ENCODE peak calls at places on chromosomes 6 and 20, in four cellular contexts. E is GM23338, R is brain microvascular endothelial cell, O is right lobe of liver. V is an unnamed sample.

GRCh38 chr20:42352096-42352495 is 733.9 kb upstream of the CHD6 start:
- DNase-seq in E (no peak), R (no peak), O (no peak), V (no peak)

GRCh38 chr6:157260735-157261134 is 62.6 kb downstream of the TMEM242 start:
- DNase-seq in E (no peak), R (no peak), O (no peak), V (no peak)

GRCh38 chr6:18386302-18386976 is 711 bp upstream of the RNF144B start:
- DNase-seq in E (no peak), R (no peak), O (peak; percentile 34), V (no peak)

GRCh38 chr6:4599924-4600323 is 176.3 kb upstream of the CDYL start:
- DNase-seq in E (no peak), R (peak; percentile 72), O (no peak), V (no peak)

GRCh38 chr6:14458669-14459266 is 341.2 kb downstream of the CD83 start:
- DNase-seq in E (no peak), R (peak; percentile 61), O (no peak), V (no peak)

GRCh38 chr6:135116566-135116965 is 61.9 kb upstream of the HBS1L start:
- DNase-seq in E (no peak), R (no peak), O (no peak), V (no peak)

GRCh38 chr20:7333846-7334245 is 566.4 kb downstream of the BMP2 start:
- DNase-seq in E (no peak), R (no peak), O (no peak), V (no peak)

GRCh38 chr6:154984146-154984545 is 11.0 kb upstream of the TIAM2 start:
- DNase-seq in E (no peak), R (peak; percentile 22), O (no peak), V (no peak)

GRCh38 chr6:33745558-33745957 is 1.1 kb downstream of the IP6K3 start:
- DNase-seq in E (no peak), R (no peak), O (no peak), V (no peak)

GRCh38 chr20:36855241-36855657 is 20.7 kb upstream of the TLDC2 start:
- DNase-seq in E (no peak), R (no peak), O (no peak), V (no peak)

GRCh38 chr6:168319279-168320051 is at the start of gene DACT2:
- DNase-seq in E (peak; percentile 67), R (no peak), O (no peak), V (no peak)

GRCh38 chr6:143629104-143630080 is 48.4 kb upstream of the PHACTR2 start:
- DNase-seq in E (no peak), R (no peak), O (no peak), V (no peak)

GRCh38 chr6:169409742-169410312 is 156.2 kb upstream of the THBS2 start:
- DNase-seq in E (no peak), R (no peak), O (no peak), V (no peak)

GRCh38 chr6:170210026-170210390 is 80.9 kb downstream of the DLL1 start:
- DNase-seq in E (no peak), R (no peak), O (no peak), V (no peak)

GRCh38 chr6:137160763-137161162 is 12.7 kb downstream of the IL22RA2 start:
- DNase-seq in E (no peak), R (peak; percentile 6), O (no peak), V (no peak)

GRCh38 chr20:32578840-32579239 is 6.3 kb downstream of the NOL4L start:
- DNase-seq in E (no peak), R (no peak), O (no peak), V (no peak)

GRCh38 chr20:62376112-62377063 is 9.3 kb upstream of the LAMA5 start:
- DNase-seq in E (peak; percentile 93), R (no peak), O (peak; percentile 79), V (no peak)

GRCh38 chr20:6746901-6747609 is 20.4 kb upstream of the BMP2 start:
- DNase-seq in E (peak; percentile 33), R (peak; percentile 57), O (no peak), V (no peak)

GRCh38 chr6:87654117-87654516 is 47.9 kb downstream of the AKIRIN2 start:
- DNase-seq in E (peak; percentile 14), R (no peak), O (no peak), V (no peak)

GRCh38 chr6:75081920-75082319 is 123.9 kb downstream of the COL12A1 start:
- DNase-seq in E (no peak), R (no peak), O (no peak), V (no peak)

GRCh38 chr6:101517632-101518031 is 124.1 kb downstream of the GRIK2 start:
- DNase-seq in E (no peak), R (no peak), O (no peak), V (no peak)

GRCh38 chr6:43129434-43130194 is 41.5 kb upstream of the SRF start:
- DNase-seq in E (peak; percentile 79), R (peak; percentile 27), O (peak; percentile 46), V (no peak)

GRCh38 chr20:32507998-32508774 is 76.9 kb downstream of the NOL4L start:
- DNase-seq in E (no peak), R (no peak), O (no peak), V (no peak)

GRCh38 chr20:35821807-35822242 is 50.0 kb downstream of the PHF20 start:
- DNase-seq in E (no peak), R (peak; percentile 70), O (no peak), V (no peak)

GRCh38 chr6:11113038-11113437 is 1.5 kb upstream of the ERVFRD-1 start:
- DNase-seq in E (no peak), R (no peak), O (no peak), V (no peak)

GRCh38 chr6:63731946-63732735 is 96.5 kb downstream of the PHF3 start:
- DNase-seq in E (no peak), R (peak; percentile 20), O (no peak), V (no peak)

GRCh38 chr6:29764422-29765196 is 41.4 kb downstream of the HLA-F start:
- DNase-seq in E (no peak), R (no peak), O (no peak), V (no peak)

GRCh38 chr6:11810854-11811643 is 32.4 kb upstream of the ADTRP start:
- DNase-seq in E (no peak), R (peak; percentile 41), O (no peak), V (no peak)

GRCh38 chr6:138250513-138251247 is 32.4 kb upstream of the PBOV1 start:
- DNase-seq in E (no peak), R (no peak), O (no peak), V (no peak)

GRCh38 chr6:32940656-32941411 is at the start of gene HLA-DMB:
- DNase-seq in E (peak; percentile 88), R (peak; percentile 58), O (no peak), V (peak; percentile 5)

GRCh38 chr6:20879526-20879925 is 345.3 kb downstream of the CDKAL1 start:
- DNase-seq in E (no peak), R (no peak), O (no peak), V (no peak)

GRCh38 chr6:84756466-84756865 is 7.9 kb downstream of the TBX18 start:
- DNase-seq in E (no peak), R (no peak), O (no peak), V (no peak)
- H3K27ac ChIP-seq in E (no peak overlapping the region), R (peak overlapping the region; percentile 25), O (no peak overlapping the region), V (no peak overlapping the region)

GRCh38 chr6:37889015-37889885 is 69.7 kb downstream of the ZFAND3 start:
- DNase-seq in E (no peak), R (no peak), O (no peak), V (no peak)
- H3K27ac ChIP-seq in E (no peak overlapping the region), R (no peak overlapping the region), O (no peak overlapping the region), V (no peak overlapping the region)

DNA sequence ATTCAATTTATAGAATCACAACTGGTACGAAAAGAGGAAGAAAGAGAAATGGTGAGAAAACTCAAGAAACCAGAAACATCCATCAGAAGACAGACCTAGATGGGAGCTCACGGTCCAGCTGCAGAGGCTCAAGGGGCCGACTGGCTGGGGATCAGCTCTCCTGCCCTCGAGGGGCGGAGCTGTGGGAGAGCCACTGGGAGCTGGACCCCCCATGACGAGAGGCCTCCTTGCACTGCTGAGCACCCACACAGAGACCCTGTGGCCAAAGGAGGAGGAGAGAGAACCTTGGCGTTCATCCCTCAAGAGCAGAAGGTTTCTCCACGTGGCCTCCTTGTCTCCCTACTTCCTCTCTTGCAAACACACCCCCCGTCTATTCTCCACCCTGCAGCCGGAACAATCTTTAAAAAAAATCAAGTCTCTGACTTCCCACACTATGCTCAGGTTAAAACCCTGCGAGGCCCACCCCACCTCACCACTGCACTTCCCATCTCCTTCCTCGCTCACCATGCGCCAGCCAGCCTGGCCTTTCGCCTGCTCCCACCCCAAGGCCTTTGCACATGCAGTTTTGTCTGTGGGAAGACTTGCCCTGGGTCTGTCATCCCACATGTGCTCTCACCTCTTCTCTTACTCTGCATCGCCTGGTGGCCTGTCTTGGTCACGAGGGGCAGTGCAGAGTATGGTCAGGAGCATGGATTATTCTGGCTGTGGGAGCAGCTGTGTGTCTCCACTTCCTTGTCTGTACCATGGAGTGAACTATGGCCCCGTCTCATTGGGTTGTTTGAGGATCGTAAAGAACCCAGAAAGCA is 33.1 kb downstream of the PMEPA1 start:
- DNase-seq in E (no peak), R (no peak), O (no peak), V (no peak)
- H3K27ac ChIP-seq in E (peak overlapping the region; percentile 26), R (no peak overlapping the region), O (no peak overlapping the region), V (no peak overlapping the region)

DNA sequence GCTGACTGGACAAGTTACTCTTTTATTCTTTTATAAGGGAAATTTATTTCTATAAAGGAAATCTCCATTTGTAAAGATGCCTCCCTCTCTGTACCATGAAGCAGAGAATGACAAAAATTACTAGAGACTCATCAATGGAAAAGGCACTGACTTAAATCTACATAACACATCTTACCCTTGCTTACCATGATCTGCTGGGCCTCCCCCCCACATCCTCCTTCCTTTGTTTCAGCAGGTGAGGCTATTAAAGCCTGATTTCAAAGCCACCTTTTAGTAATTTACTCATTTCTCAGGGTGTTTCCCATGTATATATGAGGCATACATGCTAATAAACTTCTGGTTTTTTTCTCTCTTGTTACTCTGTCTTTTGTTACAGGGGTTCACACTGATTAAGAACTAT is 130.2 kb upstream of the HDDC2 start:
- DNase-seq in E (peak; percentile 48), R (no peak), O (no peak), V (no peak)
- H3K27ac ChIP-seq in E (peak overlapping the region; percentile 68), R (no peak overlapping the region), O (no peak overlapping the region), V (no peak overlapping the region)

GRCh38 chr20:1209447-1210387 is 6.5 kb downstream of the C20orf202 start:
- DNase-seq in E (peak; percentile 46), R (no peak), O (no peak), V (no peak)
- H3K27ac ChIP-seq in E (no peak overlapping the region), R (no peak overlapping the region), O (no peak overlapping the region), V (no peak overlapping the region)

DNA sequence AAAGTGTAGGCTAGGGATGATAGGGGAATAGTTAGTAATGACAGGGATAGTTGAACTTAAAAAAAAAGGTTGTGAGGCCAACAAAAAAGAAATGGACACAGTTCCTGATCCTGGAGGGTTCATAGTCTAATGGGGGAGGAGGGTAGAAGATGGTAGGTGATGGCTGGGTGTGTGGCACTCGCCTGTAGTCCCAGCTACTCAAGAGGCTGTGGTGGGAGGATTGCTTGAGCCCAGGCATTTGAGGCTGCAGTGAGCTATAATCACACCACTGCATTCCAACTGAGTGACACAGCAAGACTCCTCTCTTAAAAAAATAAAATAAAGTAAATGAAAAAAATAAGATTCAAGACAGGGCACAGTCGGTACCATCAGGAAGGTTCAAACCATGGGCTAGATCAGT is 2.4 kb upstream of the MICB start:
- DNase-seq in E (no peak), R (peak; percentile 88), O (no peak), V (no peak)
- H3K27ac ChIP-seq in E (no peak overlapping the region), R (peak overlapping the region; percentile 93), O (no peak overlapping the region), V (no peak overlapping the region)

V was measured in substantia nigra.